ENCODE peak calls at places on chromosomes 4 and X, in seven cellular contexts. Q, A, H, U, K, P and F are unnamed samples.

GRCh38 chrX:283115-283845 is 2.1 kb downstream of the PLCXD1 start:
- DNase-seq in Q (peak; percentile 89), A (peak; percentile 98), H (peak; percentile 89), U (peak; percentile 91), K (peak; percentile 92), P (peak; percentile 92), F (peak; percentile 94)

GRCh38 chr4:91325495-91325894 is 978.3 kb upstream of the GRID2 start:
- DNase-seq in Q (no peak), A (no peak), H (no peak), U (no peak), K (peak; percentile 68), P (no peak), F (no peak)

GRCh38 chr4:4228356-4228668 is 1.6 kb upstream of the OTOP1 start:
- DNase-seq in Q (no peak), A (no peak), H (no peak), U (no peak), K (no peak), P (no peak), F (no peak)

GRCh38 chr4:146945556-146946374 is at the start of gene TTC29:
- DNase-seq in Q (peak; percentile 98), A (peak; percentile 98), H (peak; percentile 89), U (peak; percentile 95), K (peak; percentile 89), P (peak; percentile 88), F (peak; percentile 89)

GRCh38 chr4:146959692-146960091 is 14.0 kb upstream of the TTC29 start:
- DNase-seq in Q (no peak), A (no peak), H (no peak), U (no peak), K (peak; percentile 12), P (no peak), F (no peak)

GRCh38 chr4:55297346-55297745 is 48.7 kb upstream of the SRD5A3 start:
- DNase-seq in Q (no peak), A (no peak), H (no peak), U (no peak), K (peak; percentile 48), P (no peak), F (no peak)

GRCh38 chrX:109847257-109848187 is 114.5 kb upstream of the ACSL4 start:
- DNase-seq in Q (no peak), A (no peak), H (no peak), U (no peak), K (peak; percentile 71), P (no peak), F (no peak)

GRCh38 chr4:169565606-169566351 is 46.6 kb downstream of the NEK1 start:
- DNase-seq in Q (no peak), A (no peak), H (no peak), U (no peak), K (peak; percentile 21), P (no peak), F (no peak)

GRCh38 chr4:139540161-139540560 is 15.9 kb downstream of the SETD7 start:
- DNase-seq in Q (no peak), A (no peak), H (no peak), U (no peak), K (no peak), P (no peak), F (no peak)

GRCh38 chr4:113293043-113293560 is 243.6 kb downstream of the ANK2 start:
- DNase-seq in Q (no peak), A (no peak), H (no peak), U (no peak), K (peak; percentile 70), P (no peak), F (no peak)

GRCh38 chrX:154366666-154367055 is 7.8 kb downstream of the FLNA start:
- DNase-seq in Q (no peak), A (no peak), H (no peak), U (no peak), K (no peak), P (no peak), F (no peak)

GRCh38 chrX:12401252-12401651 is 263.0 kb downstream of the FRMPD4 start:
- DNase-seq in Q (no peak), A (no peak), H (no peak), U (no peak), K (no peak), P (no peak), F (no peak)

GRCh38 chr4:173707658-173708415 is 177.8 kb upstream of the HAND2 start:
- DNase-seq in Q (no peak), A (no peak), H (no peak), U (no peak), K (no peak), P (no peak), F (no peak)

GRCh38 chrX:19775830-19776498 is 111.4 kb downstream of the SH3KBP1 start:
- DNase-seq in Q (no peak), A (no peak), H (no peak), U (no peak), K (no peak), P (no peak), F (no peak)

GRCh38 chr4:146520894-146521542 is 722 bp downstream of the SLC10A7 start:
- DNase-seq in Q (no peak), A (no peak), H (no peak), U (no peak), K (peak; percentile 80), P (peak; percentile 37), F (no peak)

GRCh38 chrX:20066968-20067708 is 49.6 kb downstream of the MAP7D2 start:
- DNase-seq in Q (no peak), A (no peak), H (no peak), U (no peak), K (peak; percentile 81), P (peak; percentile 61), F (no peak)

GRCh38 chrX:50211510-50211909 is 6.9 kb downstream of the CCNB3 start:
- DNase-seq in Q (no peak), A (peak; percentile 76), H (no peak), U (no peak), K (peak; percentile 47), P (no peak), F (no peak)

GRCh38 chr4:165784672-165785071 is 88.4 kb upstream of the TLL1 start:
- DNase-seq in Q (no peak), A (no peak), H (no peak), U (no peak), K (no peak), P (no peak), F (no peak)

GRCh38 chrX:112863850-112864249 is 23.2 kb upstream of the AMOT start:
- DNase-seq in Q (no peak), A (no peak), H (no peak), U (no peak), K (no peak), P (no peak), F (no peak)

GRCh38 chr4:22129454-22130075 is 181.0 kb upstream of the KCNIP4 start:
- DNase-seq in Q (peak; percentile 58), A (no peak), H (peak; percentile 53), U (no peak), K (peak; percentile 47), P (no peak), F (no peak)

GRCh38 chr4:87805971-87806370 is 6.6 kb downstream of the IBSP start:
- DNase-seq in Q (no peak), A (no peak), H (no peak), U (no peak), K (peak; percentile 65), P (no peak), F (no peak)

GRCh38 chr4:108395786-108396185 is 224.6 kb upstream of the RPL34 start:
- DNase-seq in Q (no peak), A (no peak), H (no peak), U (no peak), K (no peak), P (no peak), F (no peak)

GRCh38 chrX:130386408-130386808 is 934 bp upstream of the GPR119 start:
- DNase-seq in Q (no peak), A (no peak), H (no peak), U (no peak), K (no peak), P (no peak), F (no peak)

GRCh38 chr4:141469392-141469791 is 167.0 kb upstream of the IL15 start:
- DNase-seq in Q (no peak), A (no peak), H (no peak), U (no peak), K (no peak), P (no peak), F (no peak)

GRCh38 chr4:176277162-176277904 is 8.3 kb upstream of the ASB5 start:
- DNase-seq in Q (peak; percentile 69), A (no peak), H (peak; percentile 17), U (no peak), K (peak; percentile 83), P (peak; percentile 34), F (peak; percentile 54)

GRCh38 chrX:150697641-150698040 is 4.4 kb downstream of the MTMR1 start:
- DNase-seq in Q (no peak), A (no peak), H (no peak), U (no peak), K (no peak), P (no peak), F (no peak)

GRCh38 chr4:1170805-1171305 is 1.5 kb downstream of the SPON2 start:
- DNase-seq in Q (no peak), A (peak; percentile 85), H (no peak), U (peak; percentile 70), K (no peak), P (no peak), F (peak; percentile 69)

GRCh38 chr4:6324461-6324998 is 54.9 kb downstream of the WFS1 start:
- DNase-seq in Q (no peak), A (no peak), H (no peak), U (no peak), K (no peak), P (no peak), F (no peak)

GRCh38 chrX:132728296-132728695 is 230.1 kb downstream of the HS6ST2 start:
- DNase-seq in Q (no peak), A (no peak), H (no peak), U (no peak), K (no peak), P (no peak), F (no peak)

GRCh38 chr4:7717946-7718490 is 221.6 kb downstream of the AFAP1 start:
- DNase-seq in Q (no peak), A (no peak), H (no peak), U (no peak), K (no peak), P (no peak), F (no peak)
- TF ChIP-seq CTCF in Q (no peak), A (no peak), H (no peak), U (no peak), K (no peak), P (no peak), F (no peak)

GRCh38 chr4:150976478-150977118 is 38.5 kb downstream of the LRBA start:
- DNase-seq in Q (no peak), A (no peak), H (no peak), U (no peak), K (no peak), P (no peak), F (no peak)
- TF ChIP-seq CTCF in Q (no peak), A (no peak), H (peak; percentile 69), U (no peak), K (peak; percentile 13), P (no peak), F (no peak)

DNA sequence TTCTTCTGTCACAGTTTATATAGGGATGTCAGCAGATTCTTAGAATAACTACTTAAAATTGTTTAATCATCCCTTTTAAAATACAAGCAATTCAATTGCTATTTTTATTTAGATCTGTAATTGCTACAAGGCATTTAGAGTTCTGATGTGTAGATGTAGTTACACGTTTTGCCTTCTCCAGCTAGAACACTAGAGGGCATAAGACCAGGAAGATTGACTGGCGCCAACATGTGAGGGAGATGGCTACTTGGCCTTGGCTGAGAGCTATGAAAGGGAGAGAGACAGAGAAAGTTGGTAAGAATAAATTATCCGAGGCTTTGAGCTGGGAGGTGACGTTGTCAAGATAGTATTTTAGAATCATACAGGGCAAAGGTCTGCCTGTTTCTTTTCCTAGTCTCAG is 563.7 kb upstream of the PRKX start:
- DNase-seq in Q (no peak), A (no peak), H (no peak), U (no peak), K (no peak), P (no peak), F (no peak)
- TF ChIP-seq CTCF in Q (no peak), A (no peak), H (peak; percentile 45), U (no peak), K (no peak), P (no peak), F (no peak)

GRCh38 chr4:122224348-122224747 is 72.2 kb downstream of the BLTP1 start:
- DNase-seq in Q (no peak), A (no peak), H (no peak), U (no peak), K (peak; percentile 48), P (no peak), F (no peak)
- TF ChIP-seq CTCF in Q (no peak), A (no peak), H (no peak), U (peak; percentile 12), K (peak; percentile 50), P (no peak), F (no peak)